ENCODE peak calls at places on chromosomes 4 and X, in four cellular contexts. One of them, this sample, is unnamed.
A peak's percentile ranks its signal among the peaks of the same experiment; 100 is the strongest.

GRCh38 chr4:113587156-113587555 is 174.4 kb downstream of the CAMK2D start:
- DNase-seq in heart left ventricle: no peak
- DNase-seq in kidney epithelial cell: no peak
- DNase-seq in lower leg skin: no peak
- DNase-seq in this sample: no peak

GRCh38 chrX:29090811-29091210 is 503.6 kb downstream of the IL1RAPL1 start:
- DNase-seq in heart left ventricle: no peak
- DNase-seq in kidney epithelial cell: no peak
- DNase-seq in lower leg skin: no peak
- DNase-seq in this sample: peak; percentile 45

GRCh38 chr4:1992468-1993168 is 16.2 kb downstream of the NELFA start:
- DNase-seq in kidney epithelial cell: no peak
- DNase-seq in lower leg skin: no peak
- DNase-seq in heart left ventricle: no peak
- DNase-seq in this sample: peak; percentile 55

GRCh38 chr4:8836664-8837171 is 34.9 kb downstream of the HMX1 start:
- DNase-seq in heart left ventricle: no peak
- DNase-seq in lower leg skin: no peak
- DNase-seq in kidney epithelial cell: no peak
- DNase-seq in this sample: no peak

GRCh38 chr4:30717208-30718020 is 2.8 kb upstream of the PCDH7 start:
- DNase-seq in kidney epithelial cell: no peak
- DNase-seq in lower leg skin: no peak
- DNase-seq in heart left ventricle: peak; percentile 48
- DNase-seq in this sample: peak; percentile 72

GRCh38 chr4:53941331-53941730 is 123.1 kb downstream of the CHIC2 start:
- DNase-seq in lower leg skin: no peak
- DNase-seq in kidney epithelial cell: no peak
- DNase-seq in heart left ventricle: no peak
- DNase-seq in this sample: no peak

GRCh38 chr4:40199999-40200880 is 3.4 kb downstream of the RHOH start:
- DNase-seq in lower leg skin: no peak
- DNase-seq in kidney epithelial cell: no peak
- DNase-seq in heart left ventricle: no peak
- DNase-seq in this sample: no peak

GRCh38 chrX:39766085-39766726 is 331.6 kb downstream of the BCOR start:
- DNase-seq in lower leg skin: no peak
- DNase-seq in kidney epithelial cell: no peak
- DNase-seq in heart left ventricle: no peak
- DNase-seq in this sample: no peak

GRCh38 chr4:155666701-155667537 is at the start of gene GUCY1A1:
- DNase-seq in kidney epithelial cell: no peak
- DNase-seq in heart left ventricle: peak; percentile 65
- DNase-seq in lower leg skin: no peak
- DNase-seq in this sample: peak; percentile 8

GRCh38 chrX:17032351-17032750 is 85.9 kb downstream of the REPS2 start:
- DNase-seq in heart left ventricle: no peak
- DNase-seq in lower leg skin: no peak
- DNase-seq in kidney epithelial cell: peak; percentile 88
- DNase-seq in this sample: peak; percentile 87

GRCh38 chr4:72631296-72631695 is 62.3 kb upstream of the ADAMTS3 start:
- DNase-seq in heart left ventricle: no peak
- DNase-seq in lower leg skin: no peak
- DNase-seq in kidney epithelial cell: peak; percentile 93
- DNase-seq in this sample: peak; percentile 58

GRCh38 chrX:135463937-135464336 is 42.2 kb downstream of the SMIM10L2A start:
- DNase-seq in kidney epithelial cell: no peak
- DNase-seq in heart left ventricle: no peak
- DNase-seq in lower leg skin: no peak
- DNase-seq in this sample: peak; percentile 10

GRCh38 chr4:74156521-74156920 is 1.4 kb upstream of the MTHFD2L start:
- DNase-seq in lower leg skin: no peak
- DNase-seq in kidney epithelial cell: no peak
- DNase-seq in heart left ventricle: no peak
- DNase-seq in this sample: no peak

GRCh38 chrX:123274796-123275195 is 90.7 kb downstream of the GRIA3 start:
- DNase-seq in heart left ventricle: no peak
- DNase-seq in kidney epithelial cell: no peak
- DNase-seq in lower leg skin: no peak
- DNase-seq in this sample: peak; percentile 11

GRCh38 chr4:169124661-169125060 is 114.6 kb upstream of the CBR4 start:
- DNase-seq in kidney epithelial cell: no peak
- DNase-seq in lower leg skin: no peak
- DNase-seq in heart left ventricle: no peak
- DNase-seq in this sample: no peak

GRCh38 chr4:76634239-76634638 is 199.2 kb downstream of the SHROOM3 start:
- DNase-seq in kidney epithelial cell: no peak
- DNase-seq in heart left ventricle: no peak
- DNase-seq in lower leg skin: no peak
- DNase-seq in this sample: peak; percentile 49

GRCh38 chr4:176781739-176782100 is 11.0 kb downstream of the VEGFC start:
- DNase-seq in heart left ventricle: no peak
- DNase-seq in kidney epithelial cell: no peak
- DNase-seq in lower leg skin: no peak
- DNase-seq in this sample: no peak

GRCh38 chr4:39032218-39033085 is at the start of gene TMEM156:
- DNase-seq in lower leg skin: no peak
- DNase-seq in kidney epithelial cell: no peak
- DNase-seq in heart left ventricle: no peak
- DNase-seq in this sample: peak; percentile 14

GRCh38 chr4:21512351-21512750 is 436.2 kb downstream of the KCNIP4 start:
- DNase-seq in heart left ventricle: no peak
- DNase-seq in kidney epithelial cell: no peak
- DNase-seq in lower leg skin: no peak
- DNase-seq in this sample: peak; percentile 56

GRCh38 chrX:104113237-104113965 is 1.1 kb downstream of the ZCCHC18 start:
- DNase-seq in kidney epithelial cell: no peak
- DNase-seq in heart left ventricle: peak; percentile 40
- DNase-seq in lower leg skin: peak; percentile 15
- DNase-seq in this sample: peak; percentile 42

GRCh38 chr4:140635606-140636005 is 66.8 kb upstream of the UCP1 start:
- DNase-seq in kidney epithelial cell: peak; percentile 7
- DNase-seq in lower leg skin: no peak
- DNase-seq in heart left ventricle: no peak
- DNase-seq in this sample: peak; percentile 37

GRCh38 chr4:157824006-157824405 is 348.8 kb downstream of the GASK1B start:
- DNase-seq in kidney epithelial cell: no peak
- DNase-seq in heart left ventricle: no peak
- DNase-seq in lower leg skin: no peak
- DNase-seq in this sample: no peak

GRCh38 chrX:83845397-83845796 is 15.5 kb upstream of the CYLC1 start:
- DNase-seq in kidney epithelial cell: no peak
- DNase-seq in lower leg skin: no peak
- DNase-seq in heart left ventricle: no peak
- DNase-seq in this sample: peak; percentile 23

GRCh38 chrX:21745756-21746155 is 12.2 kb downstream of the SMPX start:
- DNase-seq in lower leg skin: peak; percentile 15
- DNase-seq in kidney epithelial cell: no peak
- DNase-seq in heart left ventricle: no peak
- DNase-seq in this sample: peak; percentile 47

GRCh38 chr4:128635141-128635911 is 174.2 kb upstream of the JADE1 start:
- DNase-seq in lower leg skin: no peak
- DNase-seq in kidney epithelial cell: no peak
- DNase-seq in heart left ventricle: peak; percentile 95
- DNase-seq in this sample: peak; percentile 91

GRCh38 chr4:85825937-85826678 is 351.2 kb downstream of the ARHGAP24 start:
- DNase-seq in lower leg skin: no peak
- DNase-seq in kidney epithelial cell: peak; percentile 97
- DNase-seq in heart left ventricle: no peak
- DNase-seq in this sample: peak; percentile 59

GRCh38 chrX:6021316-6022091 is 207.2 kb downstream of the NLGN4X start:
- DNase-seq in kidney epithelial cell: peak; percentile 2
- DNase-seq in heart left ventricle: no peak
- DNase-seq in lower leg skin: peak; percentile 13
- DNase-seq in this sample: no peak

GRCh38 chrX:152138388-152138784 is at the start of gene MAGEA10:
- DNase-seq in heart left ventricle: no peak
- DNase-seq in lower leg skin: no peak
- DNase-seq in kidney epithelial cell: no peak
- DNase-seq in this sample: no peak

GRCh38 chr4:177005801-177006230 is 213.1 kb upstream of the VEGFC start:
- DNase-seq in kidney epithelial cell: peak; percentile 18
- DNase-seq in lower leg skin: no peak
- DNase-seq in heart left ventricle: no peak
- DNase-seq in this sample: peak; percentile 85

GRCh38 chr4:74376888-74377483 is 12.0 kb downstream of the EREG start:
- DNase-seq in heart left ventricle: no peak
- DNase-seq in kidney epithelial cell: no peak
- DNase-seq in lower leg skin: no peak
- DNase-seq in this sample: peak; percentile 83

GRCh38 chr4:150436598-150437370 is 145.2 kb upstream of the MAB21L2 start:
- DNase-seq in lower leg skin: no peak
- DNase-seq in kidney epithelial cell: no peak
- DNase-seq in heart left ventricle: no peak
- DNase-seq in this sample: no peak

GRCh38 chrX:113059714-113060113 is 219.1 kb upstream of the AMOT start:
- DNase-seq in kidney epithelial cell: no peak
- DNase-seq in lower leg skin: no peak
- DNase-seq in heart left ventricle: no peak
- DNase-seq in this sample: no peak

GRCh38 chr4:40585201-40585789 is 44.4 kb downstream of the RBM47 start:
- DNase-seq in lower leg skin: no peak
- DNase-seq in heart left ventricle: no peak
- DNase-seq in kidney epithelial cell: no peak
- DNase-seq in this sample: no peak

GRCh38 chr4:180422989-180423766 is 1820.0 kb upstream of the TENM3 start:
- DNase-seq in kidney epithelial cell: no peak
- DNase-seq in lower leg skin: no peak
- DNase-seq in heart left ventricle: no peak
- DNase-seq in this sample: no peak

GRCh38 chr4:146510942-146511341 is 10.8 kb downstream of the SLC10A7 start:
- DNase-seq in lower leg skin: no peak
- DNase-seq in kidney epithelial cell: no peak
- DNase-seq in heart left ventricle: no peak
- DNase-seq in this sample: no peak
- TF ChIP-seq CTCF in lower leg skin: no peak
- TF ChIP-seq CTCF in kidney epithelial cell: no peak
- TF ChIP-seq CTCF in heart left ventricle: no peak
- TF ChIP-seq CTCF in this sample: peak; percentile 21

GRCh38 chr4:6855692-6856297 is 53.8 kb upstream of the TBC1D14 start:
- DNase-seq in kidney epithelial cell: no peak
- DNase-seq in lower leg skin: no peak
- DNase-seq in heart left ventricle: no peak
- DNase-seq in this sample: peak; percentile 71
- H3K4me3 ChIP-seq in kidney epithelial cell: no peak overlapping the region
- H3K4me3 ChIP-seq in lower leg skin: no peak overlapping the region
- H3K4me3 ChIP-seq in heart left ventricle: no peak overlapping the region
- H3K4me3 ChIP-seq in this sample: no peak overlapping the region

DNA sequence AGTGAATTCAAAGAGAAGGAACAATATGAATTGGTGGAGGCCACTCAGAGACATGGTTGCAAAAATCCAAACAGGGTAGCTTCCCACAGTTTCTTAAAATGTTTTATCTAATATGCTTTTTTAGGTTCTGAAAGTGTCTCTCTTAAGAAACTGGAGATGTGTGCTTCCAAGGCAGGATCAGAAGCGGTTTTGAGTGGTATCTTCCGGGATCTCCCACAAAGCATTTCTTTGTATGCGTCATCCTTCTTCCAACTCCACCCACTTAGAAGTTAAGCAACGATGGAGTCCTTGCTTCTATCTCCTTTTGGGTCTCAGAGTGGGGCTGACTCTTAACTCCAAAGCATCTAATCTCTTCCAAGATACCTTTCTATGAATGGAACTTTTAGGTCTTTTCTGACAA is 196.7 kb downstream of the MID1 start:
- DNase-seq in kidney epithelial cell: no peak
- DNase-seq in lower leg skin: no peak
- DNase-seq in heart left ventricle: no peak
- DNase-seq in this sample: no peak
- TF ChIP-seq CTCF in kidney epithelial cell: no peak
- TF ChIP-seq CTCF in lower leg skin: no peak
- TF ChIP-seq CTCF in heart left ventricle: no peak
- TF ChIP-seq CTCF in this sample: no peak

DNA sequence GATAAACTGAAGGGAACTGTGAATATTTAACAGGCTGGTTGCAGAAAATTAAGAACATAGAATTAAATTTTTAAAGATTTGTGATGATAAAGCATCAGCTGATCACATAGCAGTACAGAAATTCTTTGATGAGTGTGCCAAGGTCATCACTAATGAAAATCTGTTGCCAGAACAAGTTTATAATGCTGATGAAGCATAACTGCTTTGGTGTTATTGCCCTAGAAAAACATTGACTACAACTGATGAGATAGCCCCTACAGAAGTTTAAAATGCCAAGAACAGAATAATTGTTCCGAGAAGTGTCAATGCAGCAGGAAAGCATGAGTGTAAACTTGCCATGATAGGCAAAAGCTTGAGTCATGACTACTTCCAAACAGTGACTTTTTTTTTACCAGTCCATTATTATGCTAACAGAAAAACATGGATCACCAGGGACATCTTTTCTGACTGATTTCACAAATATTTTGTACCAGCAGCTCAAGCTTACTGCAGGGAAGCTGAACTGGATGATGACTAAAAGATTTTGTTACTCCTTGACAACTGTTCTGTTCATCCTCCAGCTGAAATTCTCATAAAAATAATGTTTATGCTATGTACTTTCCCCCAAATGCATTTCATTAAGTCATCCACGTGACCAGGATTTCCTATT is 1136.6 kb downstream of the FAT4 start:
- DNase-seq in kidney epithelial cell: no peak
- DNase-seq in heart left ventricle: no peak
- DNase-seq in lower leg skin: no peak
- DNase-seq in this sample: no peak
- H3K4me3 ChIP-seq in kidney epithelial cell: no peak overlapping the region
- H3K4me3 ChIP-seq in heart left ventricle: no peak overlapping the region
- H3K4me3 ChIP-seq in lower leg skin: no peak overlapping the region
- H3K4me3 ChIP-seq in this sample: no peak overlapping the region

This sample was measured in fibroblast of the aortic adventitia.